ENCODE peak calls at places on chromosome 14, in five cellular contexts. D, H, A, U and S are unnamed samples.
A peak's percentile ranks its signal among the peaks of the same experiment; 100 is the strongest.

GRCh38 chr14:37588956-37589737 is 5.9 kb downstream of the FOXA1 start:
- DNase-seq in D (no peak), H (peak; percentile 24), A (no peak), U (no peak), S (no peak)

GRCh38 chr14:38948171-38948570 is 154.9 kb downstream of the SEC23A start:
- DNase-seq in D (no peak), H (no peak), A (no peak), U (no peak), S (no peak)

GRCh38 chr14:61625171-61625570 is 70.1 kb upstream of the HIF1A start:
- DNase-seq in D (no peak), H (no peak), A (no peak), U (peak; percentile 10), S (no peak)

GRCh38 chr14:104249092-104249491 is 110.7 kb downstream of the KIF26A start:
- DNase-seq in D (no peak), H (no peak), A (no peak), U (no peak), S (no peak)

GRCh38 chr14:49861581-49861922 is 9.0 kb upstream of the NEMF start:
- DNase-seq in D (peak; percentile 53), H (peak; percentile 73), A (peak; percentile 36), U (peak; percentile 52), S (peak; percentile 61)

GRCh38 chr14:104871656-104872468 is 6.8 kb downstream of the CEP170B start:
- DNase-seq in D (no peak), H (no peak), A (no peak), U (no peak), S (no peak)

GRCh38 chr14:58631720-58632119 is 6.0 kb upstream of the DACT1 start:
- DNase-seq in D (no peak), H (no peak), A (no peak), U (no peak), S (no peak)

GRCh38 chr14:55071870-55072640 is 20.6 kb downstream of the MAPK1IP1L start:
- DNase-seq in D (no peak), H (no peak), A (no peak), U (no peak), S (peak; percentile 33)

GRCh38 chr14:94455928-94456327 is 3.3 kb upstream of the SERPINA11 start:
- DNase-seq in D (no peak), H (no peak), A (no peak), U (no peak), S (no peak)

GRCh38 chr14:45664668-45665356 is 411.8 kb upstream of the MIS18BP1 start:
- DNase-seq in D (no peak), H (no peak), A (no peak), U (no peak), S (no peak)

GRCh38 chr14:96002511-96002884 is 36.7 kb upstream of the C14orf132 start:
- DNase-seq in D (no peak), H (no peak), A (no peak), U (no peak), S (no peak)

GRCh38 chr14:49946320-49947141 is 53.6 kb downstream of the ARF6 start:
- DNase-seq in D (peak; percentile 34), H (peak; percentile 49), A (peak; percentile 63), U (peak; percentile 76), S (no peak)

GRCh38 chr14:89336338-89336737 is 80.7 kb downstream of the FOXN3 start:
- DNase-seq in D (no peak), H (no peak), A (no peak), U (no peak), S (no peak)

GRCh38 chr14:49907186-49907585 is 14.3 kb downstream of the ARF6 start:
- DNase-seq in D (no peak), H (no peak), A (no peak), U (no peak), S (no peak)

GRCh38 chr14:98370352-98370751 is 901.6 kb downstream of the BCL11B start:
- DNase-seq in D (no peak), H (no peak), A (no peak), U (no peak), S (no peak)

GRCh38 chr14:63547798-63548335 is 4.7 kb upstream of the PPP2R5E start:
- DNase-seq in D (no peak), H (no peak), A (no peak), U (no peak), S (no peak)

GRCh38 chr14:78367355-78367754 is 197.2 kb downstream of the NRXN3 start:
- DNase-seq in D (no peak), H (no peak), A (no peak), U (no peak), S (no peak)

GRCh38 chr14:65131176-65131765 is 29.0 kb upstream of the MAX start:
- DNase-seq in D (no peak), H (peak; percentile 60), A (no peak), U (no peak), S (no peak)

GRCh38 chr14:92866181-92866752 is 56.7 kb upstream of the CHGA start:
- DNase-seq in D (no peak), H (no peak), A (no peak), U (no peak), S (no peak)

GRCh38 chr14:43938588-43939281 is 568.3 kb downstream of the FSCB start:
- DNase-seq in D (no peak), H (no peak), A (no peak), U (no peak), S (no peak)

GRCh38 chr14:65211341-65211987 is 109.1 kb upstream of the MAX start:
- DNase-seq in D (no peak), H (no peak), A (no peak), U (no peak), S (no peak)

GRCh38 chr14:92844220-92844619 is 50.1 kb downstream of the GOLGA5 start:
- DNase-seq in D (no peak), H (no peak), A (no peak), U (no peak), S (no peak)

GRCh38 chr14:54309615-54310014 is 87.2 kb upstream of the CDKN3 start:
- DNase-seq in D (no peak), H (no peak), A (no peak), U (no peak), S (no peak)

GRCh38 chr14:24312736-24313507 is 1.6 kb downstream of the LTB4R start:
- DNase-seq in D (no peak), H (peak; percentile 62), A (no peak), U (no peak), S (no peak)

GRCh38 chr14:100114109-100114765 is 45.2 kb downstream of the DEGS2 start:
- DNase-seq in D (no peak), H (no peak), A (no peak), U (no peak), S (no peak)

GRCh38 chr14:31745741-31746140 is 184.5 kb downstream of the NUBPL start:
- DNase-seq in D (no peak), H (no peak), A (no peak), U (no peak), S (no peak)

GRCh38 chr14:55819610-55820304 is 239.8 kb downstream of the KTN1 start:
- DNase-seq in D (no peak), H (no peak), A (no peak), U (no peak), S (no peak)

GRCh38 chr14:33966276-33966675 is 15.4 kb upstream of the EGLN3 start:
- DNase-seq in D (no peak), H (no peak), A (no peak), U (no peak), S (no peak)

GRCh38 chr14:104694991-104695659 is 5.7 kb downstream of the INF2 start:
- DNase-seq in D (peak; percentile 59), H (peak; percentile 33), A (no peak), U (no peak), S (no peak)

GRCh38 chr14:65676361-65677014 is 264.0 kb downstream of the FUT8 start:
- DNase-seq in D (no peak), H (no peak), A (peak; percentile 11), U (no peak), S (no peak)

GRCh38 chr14:104678346-104678745 is 11.1 kb upstream of the INF2 start:
- DNase-seq in D (no peak), H (no peak), A (no peak), U (no peak), S (peak; percentile 60)

DNA sequence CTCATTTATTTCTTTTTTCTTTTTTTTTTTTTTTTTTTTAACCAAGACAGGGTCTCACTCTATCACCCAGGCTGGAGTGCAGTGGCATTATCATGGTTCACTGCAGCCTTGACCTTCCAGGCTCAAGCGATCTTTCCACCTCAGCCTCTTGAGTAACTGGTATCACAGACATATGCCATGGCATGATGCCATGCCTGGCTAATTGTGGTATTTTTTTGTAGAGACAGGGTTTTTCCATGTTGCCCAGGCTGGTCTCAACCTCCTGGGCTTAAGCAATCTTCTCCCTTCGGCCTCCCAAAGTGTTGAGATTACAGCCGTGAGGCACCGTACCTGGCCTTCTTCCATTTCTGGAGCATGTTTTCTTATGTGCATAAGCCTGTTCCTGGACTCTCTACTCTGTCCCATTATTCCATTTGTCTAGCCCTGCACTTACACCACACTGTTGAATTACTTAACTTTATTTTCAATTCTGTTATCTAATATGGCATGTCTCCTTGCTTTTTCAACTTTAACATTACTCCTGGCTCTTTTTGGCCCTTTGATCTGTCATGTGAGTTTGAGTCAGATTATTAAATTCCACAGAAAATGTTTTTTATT is 47.9 kb upstream of the PTGDR start:
- DNase-seq in D (no peak), H (no peak), A (no peak), U (no peak), S (no peak)
- TF ChIP-seq EP300 in D (no peak), H (no peak), A (no peak), U (no peak), S (no peak)

GRCh38 chr14:75539562-75540478 is 17.6 kb downstream of the BATF start:
- DNase-seq in D (no peak), H (no peak), A (no peak), U (no peak), S (no peak)
- TF ChIP-seq EP300 in D (no peak), H (no peak), A (no peak), U (no peak), S (no peak)

GRCh38 chr14:68208218-68208617 is 388.6 kb downstream of the RAD51B start:
- DNase-seq in D (no peak), H (no peak), A (no peak), U (no peak), S (no peak)

GRCh38 chr14:68211886-68212285 is 392.3 kb downstream of the RAD51B start:
- DNase-seq in D (no peak), H (no peak), A (no peak), U (no peak), S (no peak)

GRCh38 chr14:68208726-68209125 is 389.1 kb downstream of the RAD51B start:
- DNase-seq in D (no peak), H (no peak), A (no peak), U (no peak), S (no peak)

GRCh38 chr14:68211421-68211820 is 391.8 kb downstream of the RAD51B start:
- DNase-seq in D (no peak), H (no peak), A (no peak), U (no peak), S (no peak)

DNA sequence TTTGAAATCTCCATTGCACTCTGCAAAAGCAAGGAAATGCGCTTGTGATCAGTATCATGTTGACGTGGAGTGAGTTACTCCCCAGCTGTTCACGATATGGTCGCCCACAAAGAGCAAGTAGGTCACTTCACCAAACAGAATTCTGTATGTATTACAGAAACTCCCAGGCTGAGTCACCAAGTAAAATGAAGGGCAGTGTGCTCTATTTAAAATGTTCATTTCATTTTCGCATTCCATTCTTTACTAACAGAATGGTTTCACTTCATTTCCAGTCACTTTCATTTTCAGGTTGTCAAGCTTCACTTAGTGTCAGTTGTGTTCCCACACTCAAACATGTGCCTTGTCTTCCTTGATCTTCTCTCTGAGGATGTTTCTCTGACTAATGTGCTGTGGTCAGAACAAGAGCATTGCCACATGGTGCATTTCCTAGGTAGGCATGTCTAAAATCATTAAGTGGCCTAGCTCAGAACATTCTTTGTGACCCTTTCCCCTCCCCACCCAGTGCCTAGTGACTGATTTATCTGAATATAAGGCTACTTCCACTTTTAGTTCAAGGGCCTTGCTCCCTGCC is 391.2 kb downstream of the RAD51B start:
- DNase-seq in D (no peak), H (no peak), A (no peak), U (no peak), S (no peak)
- TF ChIP-seq EP300 in D (no peak), H (no peak), A (peak; percentile 91), U (no peak), S (no peak)

GRCh38 chr14:102319351-102320032 is at the start of gene ZNF839:
- DNase-seq in D (peak; percentile 93), H (peak; percentile 94), A (peak; percentile 94), U (peak; percentile 92), S (peak; percentile 94)
- TF ChIP-seq EP300 in D (no peak), H (no peak), A (no peak), U (no peak), S (peak; percentile 17)